ENCODE peak calls at places on chromosomes 3 and 15, in five cellular contexts. V is spleen; A is GM23248; F is neuronal stem cell; W is CD4-positive, CD25-positive, alpha-beta regulatory T cell. Z is an unnamed sample. For H3K4me1, the result is how much of the 10 kb centered on the place peaks cover.

GRCh38 chr3:137304313-137305056 is 346.7 kb downstream of the IL20RB start:
- DNase-seq in V (no peak), A (no peak), F (no peak), W (no peak), Z (no peak)

GRCh38 chr15:95284933-95285401 is 1045.5 kb upstream of the NR2F2 start:
- DNase-seq in V (no peak), A (peak), F (peak), W (no peak), Z (peak)

GRCh38 chr3:55190296-55190695 is 262.4 kb upstream of the LRTM1 start:
- DNase-seq in V (no peak), A (peak), F (no peak), W (no peak), Z (no peak)

GRCh38 chr15:74793135-74794028 is 11.5 kb downstream of the CSK start:
- DNase-seq in V (peak), A (no peak), F (no peak), W (peak), Z (peak)

GRCh38 chr15:90099868-90100854 is 2.1 kb downstream of the IDH2 start:
- DNase-seq in V (peak), A (peak), F (no peak), W (no peak), Z (no peak)

GRCh38 chr3:185225523-185225922 is 28.3 kb downstream of the EHHADH start:
- DNase-seq in V (no peak), A (peak), F (no peak), W (no peak), Z (no peak)

GRCh38 chr3:244041-244440 is 47.5 kb downstream of the CHL1 start:
- DNase-seq in V (no peak), A (no peak), F (no peak), W (no peak), Z (no peak)

GRCh38 chr3:168047190-168047795 is 48.4 kb downstream of the GOLIM4 start:
- DNase-seq in V (no peak), A (peak), F (peak), W (no peak), Z (peak)

GRCh38 chr3:17645074-17645698 is 97.2 kb downstream of the TBC1D5 start:
- DNase-seq in V (no peak), A (peak), F (peak), W (no peak), Z (peak)

GRCh38 chr15:78934063-78935023 is 10.5 kb downstream of the CTSH start:
- DNase-seq in V (peak), A (peak), F (no peak), W (no peak), Z (no peak)

GRCh38 chr15:57634290-57634689 is 42.6 kb downstream of the MYZAP start:
- DNase-seq in V (no peak), A (peak), F (no peak), W (no peak), Z (no peak)

GRCh38 chr3:78951546-78951945 is 816.3 kb downstream of the ROBO1 start:
- DNase-seq in V (no peak), A (no peak), F (no peak), W (no peak), Z (no peak)

GRCh38 chr15:49300856-49301255 is 122.2 kb upstream of the FGF7 start:
- DNase-seq in V (no peak), A (no peak), F (no peak), W (no peak), Z (no peak)

GRCh38 chr15:42157981-42158765 is 1.7 kb upstream of the PLA2G4F start:
- DNase-seq in V (no peak), A (peak), F (no peak), W (no peak), Z (no peak)

GRCh38 chr15:70879386-70879785 is 12.8 kb downstream of the THAP10 start:
- DNase-seq in V (no peak), A (peak), F (no peak), W (no peak), Z (no peak)

GRCh38 chr3:53257465-53257864 is 1.6 kb upstream of the TKT start:
- DNase-seq in V (peak), A (no peak), F (no peak), W (no peak), Z (no peak)

GRCh38 chr3:46749129-46749528 is 31.5 kb upstream of the PRSS50 start:
- DNase-seq in V (no peak), A (no peak), F (no peak), W (no peak), Z (no peak)

GRCh38 chr15:72968531-72968922 is 83.7 kb upstream of the NEO1 start:
- DNase-seq in V (no peak), A (no peak), F (no peak), W (no peak), Z (no peak)

DNA sequence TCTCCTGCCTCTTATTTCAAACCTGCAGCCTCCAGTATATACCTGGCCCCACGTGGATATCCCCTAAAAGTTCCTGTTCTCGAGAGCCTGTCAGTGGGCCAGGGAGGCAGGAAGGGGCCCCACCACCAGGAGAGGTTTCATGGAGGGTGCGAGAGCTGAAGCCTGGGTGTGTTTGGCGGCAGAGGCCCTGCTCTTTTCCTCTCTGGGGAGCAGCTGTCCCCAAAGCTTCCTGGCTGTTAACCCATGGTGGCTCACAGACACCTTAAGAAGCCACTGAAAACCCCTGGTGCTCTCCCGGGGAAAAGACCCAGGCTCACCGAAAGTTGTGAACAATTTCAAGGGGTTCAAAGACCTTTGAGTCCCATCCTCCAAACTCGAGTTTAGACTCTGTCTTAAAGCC is 1.1 kb downstream of the PRRT3 start:
- DNase-seq in V (no peak), A (no peak), F (no peak), W (no peak), Z (no peak)
- H3K4me3 ChIP-seq in V (no peak), A (no peak), F (no peak), W (peak), Z (peak)

GRCh38 chr3:123624302-123624701 is 39.4 kb upstream of the HACD2 start:
- DNase-seq in V (no peak), A (no peak), F (no peak), W (no peak), Z (no peak)

GRCh38 chr3:123620338-123620737 is 35.5 kb upstream of the HACD2 start:
- DNase-seq in V (no peak), A (no peak), F (no peak), W (no peak), Z (no peak)

GRCh38 chr3:123622766-123623165 is 37.9 kb upstream of the HACD2 start:
- DNase-seq in V (no peak), A (no peak), F (no peak), W (no peak), Z (no peak)

GRCh38 chr3:123623346-123623880 is 38.6 kb upstream of the HACD2 start:
- DNase-seq in V (no peak), A (peak), F (no peak), W (no peak), Z (no peak)

DNA sequence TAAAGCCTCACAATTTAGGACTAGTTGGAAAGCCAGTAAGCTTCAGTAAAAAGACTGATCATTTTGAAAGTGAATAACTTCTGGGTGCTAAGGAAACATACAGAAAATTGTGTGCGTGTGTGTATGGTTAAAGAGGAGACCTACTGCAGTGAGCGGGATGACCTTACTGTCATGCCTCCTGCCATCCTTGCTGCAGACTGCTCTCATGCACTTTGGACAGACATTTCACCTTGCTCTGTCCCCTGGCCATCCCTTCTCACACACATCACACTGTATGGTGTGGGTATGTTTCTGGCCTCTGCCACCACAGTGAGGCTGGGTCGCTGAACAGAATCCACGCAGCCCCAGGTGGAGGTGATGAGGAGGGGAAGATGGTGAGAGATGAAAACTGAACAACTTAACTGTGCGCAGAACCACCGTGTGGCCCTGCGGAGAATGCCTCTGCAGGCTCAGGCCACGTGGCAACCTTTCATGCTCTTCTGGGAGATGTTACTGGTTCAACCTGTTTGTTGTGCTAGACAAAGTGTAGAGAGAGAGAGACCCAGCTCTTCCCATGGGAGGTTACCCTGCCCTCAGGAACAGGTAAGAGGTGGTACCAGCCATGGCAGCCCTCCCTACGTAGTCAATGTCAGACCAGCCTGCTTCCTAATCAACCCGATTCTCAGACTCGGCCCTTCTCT is 36.8 kb upstream of the HACD2 start:
- DNase-seq in V (no peak), A (no peak), F (no peak), W (no peak), Z (no peak)
- H3K4me1 ChIP-seq in V (under half), A (under half), F (under half), W (under half), Z (under half)

GRCh38 chr3:31246293-31247062 is 286.2 kb upstream of the STT3B start:
- DNase-seq in V (no peak), A (no peak), F (no peak), W (no peak), Z (no peak)

GRCh38 chr3:31247850-31248618 is 284.7 kb upstream of the STT3B start:
- DNase-seq in V (no peak), A (peak), F (no peak), W (no peak), Z (no peak)

GRCh38 chr3:31248619-31248992 is 284.1 kb upstream of the STT3B start:
- DNase-seq in V (no peak), A (no peak), F (no peak), W (no peak), Z (no peak)

GRCh38 chr3:31244929-31245817 is 287.6 kb upstream of the STT3B start:
- DNase-seq in V (no peak), A (no peak), F (no peak), W (no peak), Z (no peak)

DNA sequence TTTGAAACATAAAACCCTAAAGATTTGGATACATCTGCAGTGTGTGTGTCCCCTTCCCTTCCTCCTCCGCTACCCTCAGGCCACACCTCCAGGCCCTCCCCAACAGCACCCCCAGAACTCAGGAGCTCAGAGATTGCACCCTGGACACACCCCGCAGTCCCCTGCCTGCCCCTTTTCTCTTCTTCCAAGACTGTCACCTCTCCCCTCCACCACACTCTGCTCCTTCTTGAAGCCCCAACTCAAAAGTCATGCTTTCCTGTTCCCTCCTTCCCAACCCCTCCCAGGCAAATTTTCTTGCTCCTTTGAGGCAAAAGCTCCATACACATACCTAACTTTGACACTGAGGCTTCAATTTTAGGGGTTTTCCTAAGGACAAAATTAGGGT is 285.7 kb upstream of the STT3B start:
- DNase-seq in V (no peak), A (no peak), F (no peak), W (no peak), Z (no peak)
- H3K27ac ChIP-seq in V (no peak), A (no peak), F (no peak), W (no peak), Z (no peak)

GRCh38 chr3:71579934-71580318 is 3.6 kb downstream of the FOXP1 start:
- DNase-seq in V (no peak), A (peak), F (no peak), W (no peak), Z (no peak)

GRCh38 chr3:71575433-71575832 is 8.1 kb downstream of the FOXP1 start:
- DNase-seq in V (no peak), A (no peak), F (no peak), W (no peak), Z (no peak)

GRCh38 chr3:71579301-71579933 is 4.1 kb downstream of the FOXP1 start:
- DNase-seq in V (no peak), A (no peak), F (no peak), W (no peak), Z (no peak)

GRCh38 chr3:71578045-71578730 is 5.3 kb downstream of the FOXP1 start:
- DNase-seq in V (no peak), A (peak), F (no peak), W (no peak), Z (no peak)

DNA sequence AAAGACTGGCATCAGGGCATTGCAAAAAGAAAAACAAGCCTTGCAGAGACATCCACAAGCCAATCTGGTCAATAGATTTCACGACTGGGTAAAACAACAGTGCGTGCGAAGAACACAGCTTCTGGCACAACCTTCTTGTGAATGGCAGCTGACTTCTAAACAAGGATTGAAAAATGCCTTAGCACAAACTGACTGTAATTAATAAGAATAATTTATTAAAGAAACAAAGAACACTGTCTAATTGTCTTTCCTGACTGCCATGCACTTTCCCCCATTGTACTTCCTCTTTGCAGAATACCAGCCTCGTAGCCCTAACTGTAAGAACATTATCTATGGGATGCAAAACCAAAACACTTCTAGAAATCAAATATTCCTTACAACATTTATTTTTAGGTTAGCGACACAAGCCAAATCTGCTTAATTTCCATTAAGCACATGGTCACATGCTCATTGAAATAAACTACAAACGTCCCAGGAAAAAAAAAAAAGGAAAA is 6.5 kb downstream of the FOXP1 start:
- DNase-seq in V (no peak), A (no peak), F (no peak), W (no peak), Z (no peak)
- H3K4me3 ChIP-seq in V (no peak), A (no peak), F (no peak), W (no peak), Z (no peak)

GRCh38 chr3:123351396-123351945 is 97.4 kb downstream of the ADCY5 start:
- DNase-seq in V (peak), A (no peak), F (no peak), W (no peak), Z (no peak)

GRCh38 chr3:123353227-123353851 is 95.6 kb downstream of the ADCY5 start:
- DNase-seq in V (peak), A (no peak), F (no peak), W (no peak), Z (no peak)

GRCh38 chr3:123350971-123351370 is 97.9 kb downstream of the ADCY5 start:
- DNase-seq in V (peak), A (no peak), F (no peak), W (no peak), Z (no peak)

GRCh38 chr3:123352134-123352554 is 96.7 kb downstream of the ADCY5 start:
- DNase-seq in V (peak), A (no peak), F (no peak), W (no peak), Z (no peak)

DNA sequence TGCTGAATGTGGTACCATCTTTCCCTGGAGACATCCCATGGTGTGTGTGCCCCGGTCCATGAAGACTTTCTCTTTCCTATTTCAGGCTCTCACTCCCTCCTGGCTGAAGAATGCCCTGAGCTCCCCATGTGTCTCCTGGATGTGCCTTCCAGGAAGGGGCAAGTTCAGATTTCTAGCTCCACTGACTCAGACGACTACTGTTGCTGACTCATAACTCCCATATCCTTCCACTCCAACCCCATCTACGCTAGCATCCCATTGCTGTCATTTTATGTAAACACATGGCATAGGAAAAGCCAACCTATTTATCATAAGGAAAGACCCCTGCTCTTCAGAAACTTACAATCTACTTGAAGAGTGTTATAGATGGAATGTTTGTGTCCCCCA is 95.0 kb downstream of the ADCY5 start:
- DNase-seq in V (no peak), A (no peak), F (no peak), W (no peak), Z (no peak)
- H3K4me1 ChIP-seq in V (under half), A (under half), F (under half), W (under half), Z (under half)

DNA sequence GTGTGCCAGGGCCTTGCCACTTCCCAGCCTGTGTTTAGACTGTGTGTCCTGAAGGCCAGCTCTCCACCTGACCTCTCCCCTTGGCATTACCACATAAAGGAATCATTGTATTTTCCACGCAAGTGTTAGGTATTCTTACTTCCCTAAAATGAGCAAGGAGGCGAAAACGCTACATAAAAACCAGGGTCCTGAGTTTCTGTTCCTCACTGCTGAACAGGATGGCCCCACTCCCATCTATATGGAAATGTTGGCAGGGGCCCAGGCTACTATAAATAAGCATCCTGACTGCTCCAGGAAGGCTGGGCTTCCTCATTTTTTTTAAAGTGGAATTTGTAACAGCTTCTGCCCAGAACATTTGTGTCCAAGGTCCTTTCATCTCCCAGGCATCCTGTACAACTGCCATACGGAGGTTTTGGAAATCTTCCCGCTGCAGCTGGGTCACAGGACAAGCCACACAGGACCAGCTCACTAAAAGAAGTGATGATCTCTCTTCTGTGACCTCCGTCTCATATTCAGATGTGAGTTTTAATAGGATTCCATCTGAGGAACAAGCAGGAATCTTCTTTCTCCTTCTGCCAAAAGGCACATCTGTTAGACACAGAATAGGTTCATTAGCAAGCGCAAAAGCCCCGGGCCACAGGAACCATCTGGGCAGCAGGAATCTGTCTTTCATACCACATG is 56.5 kb upstream of the LIMD1 start:
- DNase-seq in V (no peak), A (no peak), F (no peak), W (no peak), Z (no peak)
- H3K27ac ChIP-seq in V (peak), A (no peak), F (no peak), W (no peak), Z (no peak)